ENCODE peak calls at places on chromosomes 4 and X, in nine cellular contexts. T, O, G, N, I, A, D, U and H are unnamed samples.

GRCh38 chrX:8632949-8633348 is 99.0 kb downstream of the ANOS1 start:
- DNase-seq in T (no peak), O (peak; percentile 57), G (no peak), N (no peak), I (peak; percentile 17), A (no peak), D (no peak), U (peak; percentile 2), H (no peak)

GRCh38 chrX:91434351-91435168 is at the start of gene PABPC5:
- DNase-seq in T (peak; percentile 55), O (peak; percentile 89), G (peak; percentile 87), N (peak; percentile 87), I (peak; percentile 76), A (peak; percentile 82), D (peak; percentile 35), U (peak; percentile 79), H (peak; percentile 66)

GRCh38 chrX:22053486-22053885 is 21.4 kb downstream of the PHEX start:
- DNase-seq in T (no peak), O (no peak), G (peak; percentile 1), N (no peak), I (no peak), A (no peak), D (no peak), U (no peak), H (no peak)

GRCh38 chr4:185383451-185383850 is 12.3 kb downstream of the LRP2BP start:
- DNase-seq in T (no peak), O (no peak), G (no peak), N (no peak), I (no peak), A (no peak), D (no peak), U (peak; percentile 69), H (no peak)

GRCh38 chr4:18041114-18041513 is 19.6 kb upstream of the LCORL start:
- DNase-seq in T (no peak), O (no peak), G (no peak), N (no peak), I (no peak), A (no peak), D (no peak), U (no peak), H (no peak)

GRCh38 chrX:47182106-47182700 is 11.4 kb upstream of the UBA1 start:
- DNase-seq in T (no peak), O (no peak), G (no peak), N (no peak), I (no peak), A (no peak), D (no peak), U (no peak), H (no peak)

GRCh38 chr4:6492861-6493667 is 20.6 kb upstream of the PPP2R2C start:
- DNase-seq in T (no peak), O (no peak), G (no peak), N (no peak), I (peak; percentile 4), A (no peak), D (no peak), U (no peak), H (no peak)

GRCh38 chr4:121594796-121595526 is 101.8 kb downstream of the ANXA5 start:
- DNase-seq in T (no peak), O (peak; percentile 80), G (peak; percentile 66), N (peak; percentile 13), I (no peak), A (no peak), D (peak; percentile 2), U (no peak), H (peak; percentile 20)

GRCh38 chrX:65406532-65406931 is 128.1 kb downstream of the LAS1L start:
- DNase-seq in T (no peak), O (no peak), G (no peak), N (no peak), I (peak; percentile 23), A (no peak), D (no peak), U (no peak), H (no peak)

GRCh38 chr4:177371452-177371851 is 61.8 kb downstream of the NEIL3 start:
- DNase-seq in T (no peak), O (no peak), G (no peak), N (no peak), I (no peak), A (no peak), D (no peak), U (no peak), H (no peak)

GRCh38 chr4:153152453-153153338 is 51.5 kb upstream of the TRIM2 start:
- DNase-seq in T (no peak), O (peak; percentile 39), G (peak; percentile 41), N (peak; percentile 43), I (peak; percentile 53), A (peak; percentile 42), D (no peak), U (peak; percentile 77), H (no peak)

GRCh38 chr4:128812360-128812958 is 3.0 kb downstream of the JADE1 start:
- DNase-seq in T (no peak), O (peak; percentile 74), G (peak; percentile 71), N (peak; percentile 81), I (peak; percentile 82), A (peak; percentile 51), D (peak; percentile 62), U (peak; percentile 64), H (no peak)

GRCh38 chrX:10156199-10157031 is at the start of gene CLCN4:
- DNase-seq in T (no peak), O (peak; percentile 71), G (peak; percentile 25), N (no peak), I (peak; percentile 67), A (peak; percentile 74), D (peak; percentile 47), U (peak; percentile 84), H (no peak)

GRCh38 chrX:138708268-138708667 is 3.2 kb downstream of the FGF13 start:
- DNase-seq in T (no peak), O (no peak), G (no peak), N (no peak), I (no peak), A (no peak), D (no peak), U (no peak), H (no peak)

GRCh38 chrX:138710866-138711331 is 618 bp downstream of the FGF13 start:
- DNase-seq in T (no peak), O (no peak), G (no peak), N (no peak), I (peak; percentile 28), A (peak; percentile 12), D (no peak), U (peak; percentile 7), H (no peak)

GRCh38 chrX:138711399-138712347 is at the start of gene FGF13:
- DNase-seq in T (no peak), O (no peak), G (peak; percentile 1), N (peak; percentile 4), I (peak; percentile 63), A (peak; percentile 17), D (peak; percentile 24), U (peak; percentile 43), H (no peak)

GRCh38 chrX:138710311-138710791 is 1.2 kb downstream of the FGF13 start:
- DNase-seq in T (no peak), O (no peak), G (no peak), N (no peak), I (no peak), A (peak; percentile 9), D (peak; percentile 0), U (peak; percentile 4), H (no peak)

DNA sequence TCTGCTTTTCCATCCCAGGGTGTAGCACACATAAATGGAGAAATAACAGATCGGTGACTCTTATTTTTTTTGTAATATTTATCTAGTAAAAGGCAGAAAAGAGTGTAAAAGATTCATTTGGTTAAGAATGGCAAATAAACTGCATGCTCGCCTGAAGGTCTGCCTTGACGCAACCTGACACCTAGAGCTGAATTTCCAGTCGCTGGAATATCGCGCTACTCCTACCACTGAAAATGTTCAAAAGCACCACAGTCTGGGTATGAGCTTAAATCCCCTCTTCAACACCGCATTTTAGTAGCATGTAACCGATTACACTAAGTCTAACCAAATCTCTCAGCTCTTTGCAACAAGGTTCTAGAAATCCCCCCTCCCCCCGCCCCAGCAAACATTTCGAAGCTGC is 1.6 kb downstream of the FGF13 start:
- DNase-seq in T (no peak), O (no peak), G (no peak), N (peak; percentile 4), I (peak; percentile 40), A (no peak), D (no peak), U (no peak), H (no peak)
- H3K4me3 ChIP-seq in T (no peak overlapping the region), O (no peak overlapping the region), G (no peak overlapping the region), N (no peak overlapping the region), I (peak overlapping the region; percentile 66), A (peak overlapping the region; percentile 58), D (no peak overlapping the region), U (no peak overlapping the region), H (no peak overlapping the region)

DNA sequence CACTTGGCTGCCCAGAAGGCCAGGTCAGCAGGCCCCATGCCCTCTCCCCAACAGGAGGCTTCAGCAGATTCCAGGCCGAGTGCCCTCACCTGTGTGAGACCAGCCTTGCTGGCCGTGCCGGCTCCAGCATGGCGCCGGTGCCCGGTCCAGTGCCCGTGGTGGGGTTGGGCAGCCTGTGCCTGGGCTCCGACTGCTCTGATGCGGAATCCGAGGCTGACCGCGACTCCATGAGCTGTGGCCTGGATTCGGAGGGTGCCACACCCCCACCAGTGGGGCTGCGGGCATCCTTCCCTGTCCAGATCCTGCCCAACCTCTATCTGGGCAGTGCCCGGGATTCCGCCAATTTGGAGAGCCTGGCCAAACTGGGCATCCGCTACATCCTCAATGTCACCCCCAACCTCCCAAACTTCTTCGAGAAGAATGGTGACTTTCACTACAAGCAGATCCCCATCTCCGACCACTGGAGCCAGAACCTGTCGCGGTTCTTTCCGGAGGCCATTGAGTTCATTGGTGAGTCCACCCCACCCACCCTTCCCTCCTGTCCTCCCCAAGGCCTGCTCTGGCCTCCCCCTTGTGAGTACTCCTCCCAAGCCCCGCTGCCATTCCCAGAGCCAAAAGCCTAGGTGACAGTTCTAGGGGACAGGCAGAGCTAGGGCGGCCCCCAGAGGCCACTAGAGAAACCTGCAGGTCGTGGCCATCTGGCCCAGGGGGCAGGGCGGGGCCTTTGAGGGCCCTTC is 2.3 kb downstream of the DUSP9 start:
- DNase-seq in T (no peak), O (peak; percentile 24), G (no peak), N (no peak), I (peak; percentile 81), A (no peak), D (peak; percentile 57), U (peak; percentile 42), H (no peak)
- TF ChIP-seq CTCF in T (peak; percentile 7), O (peak; percentile 40), G (peak; percentile 6), N (peak; percentile 36), I (peak; percentile 39), A (peak; percentile 19), D (peak; percentile 31), U (peak; percentile 18), H (peak; percentile 30)

GRCh38 chr4:109916003-109916399 is 3.3 kb downstream of the EGF start:
- DNase-seq in T (no peak), O (no peak), G (no peak), N (no peak), I (no peak), A (no peak), D (no peak), U (no peak), H (no peak)
- H3K4me3 ChIP-seq in T (no peak overlapping the region), O (no peak overlapping the region), G (no peak overlapping the region), N (no peak overlapping the region), I (no peak overlapping the region), A (peak overlapping the region; percentile 80), D (no peak overlapping the region), U (no peak overlapping the region), H (no peak overlapping the region)

DNA sequence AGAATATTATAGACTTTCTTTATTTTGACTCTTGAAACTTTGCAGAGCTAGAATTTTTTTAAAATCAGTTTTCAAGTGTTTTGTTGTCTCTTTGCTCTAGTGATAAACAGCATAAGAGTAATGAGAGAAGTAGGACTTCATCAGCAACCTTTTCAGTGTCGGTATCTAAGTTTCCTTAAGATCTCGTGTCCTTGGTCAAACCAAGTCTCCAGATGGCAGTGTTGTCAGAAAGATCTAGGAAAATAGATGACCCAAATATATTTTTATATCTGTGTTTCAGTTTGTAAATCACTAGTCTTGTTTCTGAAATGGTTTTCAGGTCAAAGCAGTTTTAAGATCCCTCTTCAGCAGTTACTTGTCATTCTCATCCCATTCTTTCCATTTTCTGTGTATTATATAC is 438.3 kb downstream of the RAPGEF2 start:
- DNase-seq in T (no peak), O (no peak), G (no peak), N (no peak), I (no peak), A (no peak), D (no peak), U (no peak), H (no peak)
- TF ChIP-seq CTCF in T (no peak), O (no peak), G (no peak), N (no peak), I (no peak), A (no peak), D (no peak), U (no peak), H (no peak)